ENCODE peak calls at places on chromosomes 3 and 15, in four cellular contexts. One of them, this sample, is unnamed.

GRCh38 chr3:129723558-129724324 is 117.3 kb upstream of the PLXND1 start:
- DNase-seq in HepG2: no peak
- DNase-seq in SK-N-SH: no peak
- DNase-seq in H1: no peak
- DNase-seq in this sample: no peak

GRCh38 chr3:32297366-32297765 is 58.9 kb downstream of the CMTM8 start:
- DNase-seq in H1: no peak
- DNase-seq in HepG2: no peak
- DNase-seq in SK-N-SH: no peak
- DNase-seq in this sample: no peak

GRCh38 chr3:127820871-127821853 is 1.2 kb downstream of the MGLL start:
- DNase-seq in HepG2: no peak
- DNase-seq in H1: no peak
- DNase-seq in SK-N-SH: no peak
- DNase-seq in this sample: no peak

GRCh38 chr15:68684476-68684875 is 105.7 kb downstream of the CORO2B start:
- DNase-seq in H1: no peak
- DNase-seq in SK-N-SH: no peak
- DNase-seq in HepG2: no peak
- DNase-seq in this sample: no peak

GRCh38 chr3:127702151-127702578 is 29.4 kb downstream of the ABTB1 start:
- DNase-seq in SK-N-SH: no peak
- DNase-seq in H1: no peak
- DNase-seq in HepG2: no peak
- DNase-seq in this sample: no peak

GRCh38 chr3:72398781-72399180 is 449.5 kb downstream of the SHQ1 start:
- DNase-seq in HepG2: no peak
- DNase-seq in H1: no peak
- DNase-seq in SK-N-SH: no peak
- DNase-seq in this sample: no peak

GRCh38 chr15:101159096-101159935 is 92.5 kb downstream of the CHSY1 start:
- DNase-seq in H1: no peak
- DNase-seq in HepG2: no peak
- DNase-seq in SK-N-SH: no peak
- DNase-seq in this sample: no peak

GRCh38 chr3:15434756-15435155 is 7.4 kb downstream of the EAF1 start:
- DNase-seq in SK-N-SH: no peak
- DNase-seq in HepG2: no peak
- DNase-seq in H1: no peak
- DNase-seq in this sample: no peak

GRCh38 chr3:16177962-16178627 is 3.6 kb downstream of the GALNT15 start:
- DNase-seq in SK-N-SH: peak; percentile 88
- DNase-seq in HepG2: peak; percentile 42
- DNase-seq in H1: peak; percentile 96
- DNase-seq in this sample: peak; percentile 45

GRCh38 chr3:13762931-13763330 is 116.9 kb downstream of the WNT7A start:
- DNase-seq in H1: no peak
- DNase-seq in SK-N-SH: peak; percentile 5
- DNase-seq in HepG2: no peak
- DNase-seq in this sample: no peak

GRCh38 chr3:62134061-62134496 is 239.3 kb downstream of the FEZF2 start:
- DNase-seq in SK-N-SH: peak; percentile 25
- DNase-seq in H1: no peak
- DNase-seq in HepG2: no peak
- DNase-seq in this sample: no peak

GRCh38 chr3:14641346-14641745 is 10.2 kb upstream of the CCDC174 start:
- DNase-seq in HepG2: no peak
- DNase-seq in SK-N-SH: no peak
- DNase-seq in H1: no peak
- DNase-seq in this sample: no peak

GRCh38 chr15:82894971-82895520 is 57.5 kb downstream of the HOMER2 start:
- DNase-seq in H1: peak; percentile 43
- DNase-seq in HepG2: no peak
- DNase-seq in SK-N-SH: peak; percentile 72
- DNase-seq in this sample: no peak

GRCh38 chr3:112320698-112321097 is 12.3 kb upstream of the CD200 start:
- DNase-seq in HepG2: no peak
- DNase-seq in SK-N-SH: no peak
- DNase-seq in H1: no peak
- DNase-seq in this sample: no peak

GRCh38 chr3:178048768-178049167 is 487.5 kb upstream of the KCNMB2 start:
- DNase-seq in HepG2: no peak
- DNase-seq in SK-N-SH: no peak
- DNase-seq in H1: no peak
- DNase-seq in this sample: no peak

GRCh38 chr3:157129782-157130137 is 30.2 kb downstream of the CCNL1 start:
- DNase-seq in H1: no peak
- DNase-seq in HepG2: no peak
- DNase-seq in SK-N-SH: no peak
- DNase-seq in this sample: no peak

GRCh38 chr3:57545636-57546268 is 1.6 kb upstream of the DNAH12 start:
- DNase-seq in H1: no peak
- DNase-seq in HepG2: peak; percentile 31
- DNase-seq in SK-N-SH: no peak
- DNase-seq in this sample: no peak

GRCh38 chr15:63015618-63016017 is 26.9 kb upstream of the TPM1 start:
- DNase-seq in H1: no peak
- DNase-seq in HepG2: no peak
- DNase-seq in SK-N-SH: no peak
- DNase-seq in this sample: peak; percentile 53

GRCh38 chr15:99683000-99683670 is 50.1 kb downstream of the LYSMD4 start:
- DNase-seq in HepG2: no peak
- DNase-seq in H1: no peak
- DNase-seq in SK-N-SH: no peak
- DNase-seq in this sample: no peak

GRCh38 chr3:98897701-98898100 is 3.8 kb downstream of the DCBLD2 start:
- DNase-seq in HepG2: no peak
- DNase-seq in SK-N-SH: no peak
- DNase-seq in H1: no peak
- DNase-seq in this sample: no peak

GRCh38 chr15:82184776-82185175 is 77.8 kb downstream of the EFL1 start:
- DNase-seq in H1: no peak
- DNase-seq in SK-N-SH: no peak
- DNase-seq in HepG2: no peak
- DNase-seq in this sample: no peak

GRCh38 chr3:114179575-114179974 is 723 bp upstream of the DRD3 start:
- DNase-seq in SK-N-SH: peak; percentile 42
- DNase-seq in HepG2: peak; percentile 18
- DNase-seq in H1: no peak
- DNase-seq in this sample: peak; percentile 5

GRCh38 chr15:98583758-98584157 is 64.6 kb upstream of the IGF1R start:
- DNase-seq in HepG2: no peak
- DNase-seq in SK-N-SH: no peak
- DNase-seq in H1: no peak
- DNase-seq in this sample: no peak

GRCh38 chr3:12970684-12971083 is 102.5 kb downstream of the IQSEC1 start:
- DNase-seq in SK-N-SH: no peak
- DNase-seq in HepG2: no peak
- DNase-seq in H1: no peak
- DNase-seq in this sample: no peak

GRCh38 chr3:50237133-50237651 is 1.2 kb downstream of the GNAI2 start:
- DNase-seq in HepG2: no peak
- DNase-seq in H1: peak; percentile 60
- DNase-seq in SK-N-SH: peak; percentile 56
- DNase-seq in this sample: no peak

GRCh38 chr15:40320409-40320808 is 3.1 kb upstream of the INAFM2 start:
- DNase-seq in H1: no peak
- DNase-seq in SK-N-SH: no peak
- DNase-seq in HepG2: peak; percentile 29
- DNase-seq in this sample: no peak

GRCh38 chr3:42036483-42036823 is 54.7 kb upstream of the TRAK1 start:
- DNase-seq in H1: no peak
- DNase-seq in HepG2: peak; percentile 58
- DNase-seq in SK-N-SH: peak; percentile 44
- DNase-seq in this sample: peak; percentile 86

GRCh38 chr3:132726341-132726823 is 4.2 kb upstream of the NPHP3 start:
- DNase-seq in HepG2: peak; percentile 39
- DNase-seq in SK-N-SH: peak; percentile 19
- DNase-seq in H1: no peak
- DNase-seq in this sample: no peak

GRCh38 chr15:80507131-80507530 is 102.9 kb downstream of the ARNT2 start:
- DNase-seq in SK-N-SH: no peak
- DNase-seq in H1: peak; percentile 19
- DNase-seq in HepG2: no peak
- DNase-seq in this sample: no peak

GRCh38 chr15:27545494-27546255 is 553.4 kb downstream of the OCA2 start:
- DNase-seq in H1: no peak
- DNase-seq in HepG2: no peak
- DNase-seq in SK-N-SH: no peak
- DNase-seq in this sample: no peak

GRCh38 chr3:43016513-43016865 is 37.4 kb downstream of the GASK1A start:
- DNase-seq in HepG2: no peak
- DNase-seq in H1: no peak
- DNase-seq in SK-N-SH: no peak
- DNase-seq in this sample: no peak

GRCh38 chr3:169085827-169086226 is 577.7 kb downstream of the MECOM start:
- DNase-seq in HepG2: no peak
- DNase-seq in H1: no peak
- DNase-seq in SK-N-SH: no peak
- DNase-seq in this sample: no peak

GRCh38 chr3:159814161-159814560 is 174.5 kb upstream of the IL12A start:
- DNase-seq in SK-N-SH: no peak
- DNase-seq in H1: no peak
- DNase-seq in HepG2: no peak
- DNase-seq in this sample: no peak

GRCh38 chr15:98812711-98813441 is 164.5 kb downstream of the IGF1R start:
- DNase-seq in HepG2: peak; percentile 89
- DNase-seq in H1: no peak
- DNase-seq in SK-N-SH: no peak
- DNase-seq in this sample: no peak

GRCh38 chr3:44289882-44290462 is 48.3 kb downstream of the TOPAZ1 start:
- DNase-seq in H1: no peak
- DNase-seq in HepG2: no peak
- DNase-seq in SK-N-SH: no peak
- DNase-seq in this sample: no peak

GRCh38 chr3:25664810-25665645 is at the start of gene TOP2B:
- DNase-seq in SK-N-SH: peak; percentile 97
- DNase-seq in H1: peak; percentile 93
- DNase-seq in HepG2: peak; percentile 90
- DNase-seq in this sample: peak; percentile 74

GRCh38 chr3:25663324-25664065 is 1.2 kb downstream of the TOP2B start:
- DNase-seq in H1: no peak
- DNase-seq in SK-N-SH: peak; percentile 32
- DNase-seq in HepG2: peak; percentile 56
- DNase-seq in this sample: no peak

GRCh38 chr3:25664066-25664809 is 469 bp downstream of the TOP2B start:
- DNase-seq in HepG2: peak; percentile 29
- DNase-seq in H1: peak; percentile 68
- DNase-seq in SK-N-SH: peak; percentile 74
- DNase-seq in this sample: no peak

GRCh38 chr3:25662921-25663320 is 1.8 kb downstream of the TOP2B start:
- DNase-seq in SK-N-SH: no peak
- DNase-seq in HepG2: no peak
- DNase-seq in H1: no peak
- DNase-seq in this sample: no peak

GRCh38 chr3:25665646-25666136 is 984 bp upstream of the TOP2B start:
- DNase-seq in HepG2: no peak
- DNase-seq in H1: no peak
- DNase-seq in SK-N-SH: no peak
- DNase-seq in this sample: no peak
- H3K4me3 ChIP-seq in HepG2: peak overlapping the region; percentile 89
- H3K4me3 ChIP-seq in H1: peak overlapping the region; percentile 60
- H3K4me3 ChIP-seq in SK-N-SH: peak overlapping the region; percentile 96
- H3K4me3 ChIP-seq in this sample: peak overlapping the region; percentile 56

GRCh38 chr3:115217678-115218451 is 70.8 kb upstream of the ZBTB20 start:
- DNase-seq in HepG2: peak; percentile 32
- DNase-seq in SK-N-SH: peak; percentile 35
- DNase-seq in H1: no peak
- DNase-seq in this sample: peak; percentile 17
- TF ChIP-seq SIN3A in HepG2: no peak
- TF ChIP-seq SIN3A in SK-N-SH: no peak
- TF ChIP-seq SIN3A in H1: no peak
- TF ChIP-seq SIN3A in this sample: no peak

DNA sequence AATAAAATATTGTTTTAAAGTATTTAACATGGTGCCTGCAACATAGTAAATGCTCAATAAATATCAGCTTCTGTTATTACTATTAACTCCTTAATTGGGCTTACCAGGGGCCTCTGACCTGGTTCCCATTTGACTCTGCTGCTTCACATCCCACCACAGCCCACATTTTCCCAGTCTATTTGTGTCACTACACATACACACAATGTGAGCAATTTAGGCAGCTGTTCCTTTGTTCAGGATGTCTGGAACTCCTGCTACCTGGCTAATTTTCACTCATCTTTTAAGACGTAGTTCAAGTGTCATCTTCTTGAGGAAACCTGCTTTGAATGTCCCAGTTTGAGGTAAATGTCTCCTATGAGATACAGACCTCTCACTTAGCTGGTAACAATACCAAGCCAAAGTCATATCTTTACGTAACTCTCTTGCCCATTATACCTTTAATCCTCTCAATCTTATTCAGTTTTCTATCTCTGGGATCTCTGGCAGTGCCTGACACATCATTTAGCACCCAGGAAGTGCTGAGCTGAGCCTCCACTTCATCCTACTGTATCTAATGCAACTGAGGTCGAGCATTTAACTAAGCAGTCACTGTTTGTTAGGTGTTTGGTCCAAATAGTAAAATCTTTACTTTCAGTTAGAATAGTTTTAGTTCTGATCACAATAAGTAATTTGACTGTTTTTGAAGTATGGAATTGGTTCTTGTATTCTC is 4.5 kb downstream of the TGFBR2 start:
- DNase-seq in H1: no peak
- DNase-seq in HepG2: no peak
- DNase-seq in SK-N-SH: no peak
- DNase-seq in this sample: no peak
- H3K4me1 ChIP-seq in H1: no peaks in the 10 kb centered on the region
- H3K4me1 ChIP-seq in HepG2: peaks cover 54% of the 10 kb centered on the region
- H3K4me1 ChIP-seq in SK-N-SH: peaks cover 59% of the 10 kb centered on the region
- H3K4me1 ChIP-seq in this sample: peaks cover 51% of the 10 kb centered on the region

DNA sequence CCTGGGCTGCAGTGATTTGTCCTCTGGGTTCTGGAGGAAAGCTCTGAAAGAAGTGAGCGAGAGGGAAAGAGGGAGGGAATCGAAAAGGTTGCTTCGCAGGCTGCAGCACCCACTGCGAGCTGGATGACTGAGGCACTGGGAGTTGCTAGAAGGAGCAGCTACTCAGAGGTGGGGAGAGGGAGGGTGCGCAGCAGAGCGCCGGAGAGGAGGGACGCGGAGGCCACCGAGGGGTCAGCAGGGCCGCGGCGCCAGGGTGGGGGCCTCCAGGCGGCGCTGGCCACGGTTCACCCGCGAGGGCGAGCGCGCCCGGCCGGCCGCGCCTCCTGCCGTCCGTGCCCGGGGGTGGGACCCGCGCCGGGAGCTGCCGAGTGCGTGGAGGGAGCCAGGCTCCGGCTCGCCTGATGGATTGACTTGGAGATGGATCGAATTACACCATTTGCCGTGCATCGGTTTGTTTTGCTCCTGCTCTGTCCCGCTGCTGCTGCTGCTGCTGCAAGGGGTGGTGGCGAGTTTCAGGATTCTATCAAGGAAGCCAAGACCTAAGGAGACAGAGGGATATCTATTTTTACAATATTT is at the start of gene SEMA6D:
- DNase-seq in H1: peak; percentile 79
- DNase-seq in SK-N-SH: peak; percentile 93
- DNase-seq in HepG2: peak; percentile 4
- DNase-seq in this sample: no peak
- H3K4me3 ChIP-seq in H1: peak within 1 kb of the TSS; percentile 72
- H3K4me3 ChIP-seq in SK-N-SH: peak within 1 kb of the TSS; percentile 64
- H3K4me3 ChIP-seq in HepG2: peak within 1 kb of the TSS; percentile 46
- H3K4me3 ChIP-seq in this sample: peak within 1 kb of the TSS; percentile 40

GRCh38 chr15:72237286-72238224 is 6.6 kb upstream of the PKM start:
- DNase-seq in HepG2: peak; percentile 85
- DNase-seq in H1: no peak
- DNase-seq in SK-N-SH: peak; percentile 15
- DNase-seq in this sample: peak; percentile 89
- TF ChIP-seq SIN3A in HepG2: no peak
- TF ChIP-seq SIN3A in H1: no peak
- TF ChIP-seq SIN3A in SK-N-SH: no peak
- TF ChIP-seq SIN3A in this sample: no peak

This sample was measured in Panc1.